ENCODE peak calls at places on chromosomes 11 and 22, in seven cellular contexts. R is heart right ventricle, G is colonic mucosa, U is tibial artery, C is cardiac muscle cell, K is neural progenitor cell, M is A549. W is an unnamed sample.

GRCh38 chr11:134751161-134751560 is 339.1 kb upstream of the B3GAT1 start:
- DNase-seq in R (no peak), G (no peak), U (no peak), C (no peak), K (no peak), M (no peak), W (peak)

GRCh38 chr11:98455500-98456186 is 565.1 kb upstream of the CNTN5 start:
- DNase-seq in R (no peak), G (no peak), U (no peak), C (no peak), K (peak), M (no peak), W (no peak)

GRCh38 chr11:131579932-131580387 is 209.5 kb downstream of the NTM start:
- DNase-seq in R (no peak), G (no peak), U (no peak), C (peak), K (peak), M (peak), W (no peak)

GRCh38 chr11:70099578-70100282 is 21.6 kb downstream of the ANO1 start:
- DNase-seq in R (no peak), G (no peak), U (peak), C (no peak), K (no peak), M (no peak), W (no peak)

GRCh38 chr11:119405986-119406385 is 17.0 kb downstream of the THY1 start:
- DNase-seq in R (no peak), G (no peak), U (no peak), C (no peak), K (no peak), M (no peak), W (no peak)

GRCh38 chr11:8809185-8809584 is 101.8 kb upstream of the AKIP1 start:
- DNase-seq in R (no peak), G (no peak), U (no peak), C (no peak), K (no peak), M (no peak), W (no peak)

GRCh38 chr11:67293090-67293489 is 4.0 kb downstream of the ANKRD13D start:
- DNase-seq in R (no peak), G (no peak), U (no peak), C (no peak), K (no peak), M (no peak), W (no peak)

GRCh38 chr11:111733009-111733408 is 33.2 kb downstream of the PPP2R1B start:
- DNase-seq in R (peak), G (no peak), U (peak), C (no peak), K (no peak), M (no peak), W (peak)

GRCh38 chr11:33778682-33779081 is 4.4 kb upstream of the FBXO3 start:
- DNase-seq in R (no peak), G (no peak), U (no peak), C (peak), K (peak), M (no peak), W (no peak)

GRCh38 chr11:13594045-13594444 is 74.4 kb upstream of the FAR1 start:
- DNase-seq in R (no peak), G (no peak), U (no peak), C (no peak), K (no peak), M (no peak), W (no peak)

GRCh38 chr11:134541951-134542350 is 129.9 kb upstream of the B3GAT1 start:
- DNase-seq in R (no peak), G (no peak), U (no peak), C (no peak), K (no peak), M (no peak), W (peak)

GRCh38 chr11:64306876-64307622 is 1.7 kb downstream of the ESRRA start:
- DNase-seq in R (no peak), G (peak), U (peak), C (no peak), K (peak), M (peak), W (no peak)

GRCh38 chr22:20186183-20186870 is 35.5 kb upstream of the CCDC188 start:
- DNase-seq in R (no peak), G (no peak), U (no peak), C (no peak), K (peak), M (peak), W (no peak)

GRCh38 chr11:66106786-66107599 is 36.9 kb downstream of the PACS1 start:
- DNase-seq in R (no peak), G (no peak), U (no peak), C (no peak), K (no peak), M (peak), W (no peak)

GRCh38 chr22:20013382-20013871 is 3.2 kb downstream of the ARVCF start:
- DNase-seq in R (peak), G (peak), U (peak), C (peak), K (peak), M (peak), W (no peak)

GRCh38 chr11:116567721-116568242 is 205.0 kb downstream of the BUD13 start:
- DNase-seq in R (no peak), G (no peak), U (no peak), C (no peak), K (no peak), M (no peak), W (no peak)

GRCh38 chr11:83778598-83778997 is 492.4 kb upstream of the CCDC90B start:
- DNase-seq in R (no peak), G (no peak), U (no peak), C (no peak), K (no peak), M (no peak), W (no peak)

GRCh38 chr11:57330029-57330428 is 5.3 kb upstream of the TNKS1BP1 start:
- DNase-seq in R (no peak), G (no peak), U (no peak), C (no peak), K (no peak), M (no peak), W (no peak)

GRCh38 chr22:18067548-18068341 is 10.0 kb upstream of the PEX26 start:
- DNase-seq in R (no peak), G (no peak), U (peak), C (no peak), K (no peak), M (no peak), W (no peak)

GRCh38 chr11:67117667-67118058 is 1.4 kb upstream of the KDM2A start:
- DNase-seq in R (peak), G (peak), U (peak), C (no peak), K (peak), M (no peak), W (no peak)

GRCh38 chr22:23692598-23693291 is 1.9 kb downstream of the RGL4 start:
- DNase-seq in R (no peak), G (no peak), U (no peak), C (peak), K (peak), M (no peak), W (no peak)

GRCh38 chr11:105783216-105783615 is 173.3 kb downstream of the GRIA4 start:
- DNase-seq in R (no peak), G (no peak), U (no peak), C (no peak), K (no peak), M (no peak), W (no peak)

GRCh38 chr22:23302171-23303002 is 122.1 kb downstream of the BCR start:
- DNase-seq in R (peak), G (peak), U (peak), C (no peak), K (no peak), M (no peak), W (peak)

GRCh38 chr11:30617762-30618161 is 31.6 kb upstream of the MPPED2 start:
- DNase-seq in R (no peak), G (no peak), U (no peak), C (no peak), K (no peak), M (no peak), W (no peak)

GRCh38 chr11:20117291-20117690 is 43.0 kb downstream of the DBX1 start:
- DNase-seq in R (no peak), G (no peak), U (no peak), C (no peak), K (no peak), M (no peak), W (no peak)

GRCh38 chr22:47624277-47625012 is 862.0 kb downstream of the TBC1D22A start:
- DNase-seq in R (no peak), G (no peak), U (peak), C (no peak), K (no peak), M (no peak), W (peak)

GRCh38 chr22:19984201-19984753 is 32.3 kb downstream of the ARVCF start:
- DNase-seq in R (peak), G (no peak), U (peak), C (no peak), K (no peak), M (peak), W (peak)

GRCh38 chr22:29128891-29129643 is 56.2 kb downstream of the KREMEN1 start:
- DNase-seq in R (no peak), G (no peak), U (no peak), C (no peak), K (no peak), M (no peak), W (no peak)

GRCh38 chr11:79312591-79313267 is 128.1 kb downstream of the TENM4 start:
- DNase-seq in R (no peak), G (no peak), U (no peak), C (no peak), K (no peak), M (no peak), W (no peak)

GRCh38 chr22:25777870-25778269 is 35.9 kb downstream of the MYO18B start:
- DNase-seq in R (no peak), G (peak), U (no peak), C (no peak), K (peak), M (peak), W (no peak)

GRCh38 chr11:70068950-70069349 is 9.2 kb upstream of the ANO1 start:
- DNase-seq in R (no peak), G (no peak), U (no peak), C (no peak), K (no peak), M (no peak), W (peak)

GRCh38 chr22:49244466-49245420 is 582.9 kb downstream of the BRD1 start:
- DNase-seq in R (no peak), G (no peak), U (peak), C (no peak), K (no peak), M (no peak), W (peak)

GRCh38 chr11:23976776-23977380 is 520.0 kb upstream of the LUZP2 start:
- DNase-seq in R (no peak), G (no peak), U (no peak), C (no peak), K (no peak), M (no peak), W (no peak)

GRCh38 chr11:68575025-68575665 is 109.2 kb upstream of the GAL start:
- DNase-seq in R (no peak), G (no peak), U (no peak), C (no peak), K (no peak), M (no peak), W (no peak)

GRCh38 chr11:35619754-35620640 is 1.7 kb downstream of the FJX1 start:
- DNase-seq in R (peak), G (no peak), U (no peak), C (peak), K (peak), M (peak), W (no peak)

GRCh38 chr22:24324137-24324536 is 53.5 kb downstream of the SPECC1L start:
- DNase-seq in R (no peak), G (no peak), U (no peak), C (no peak), K (no peak), M (no peak), W (no peak)

GRCh38 chr11:108648528-108648885 is 16.4 kb upstream of the DDX10 start:
- DNase-seq in R (no peak), G (no peak), U (no peak), C (no peak), K (no peak), M (no peak), W (no peak)

GRCh38 chr11:3180869-3181268 is 15.8 kb upstream of the OSBPL5 start:
- DNase-seq in R (no peak), G (no peak), U (peak), C (no peak), K (no peak), M (no peak), W (no peak)

GRCh38 chr11:65471410-65471762 is 27.5 kb upstream of the MALAT1 start:
- DNase-seq in R (peak), G (peak), U (peak), C (peak), K (peak), M (peak), W (peak)

GRCh38 chr11:12216542-12217422 is 106.4 kb downstream of the MICAL2 start:
- DNase-seq in R (peak), G (peak), U (no peak), C (peak), K (no peak), M (no peak), W (no peak)

GRCh38 chr11:12214751-12215150 is 104.4 kb downstream of the MICAL2 start:
- DNase-seq in R (no peak), G (no peak), U (no peak), C (no peak), K (no peak), M (no peak), W (no peak)

GRCh38 chr11:12213920-12214319 is 103.5 kb downstream of the MICAL2 start:
- DNase-seq in R (no peak), G (no peak), U (no peak), C (no peak), K (no peak), M (no peak), W (no peak)

GRCh38 chr11:12216100-12216499 is 105.7 kb downstream of the MICAL2 start:
- DNase-seq in R (no peak), G (no peak), U (no peak), C (no peak), K (no peak), M (no peak), W (no peak)

GRCh38 chr11:12215192-12215591 is 104.8 kb downstream of the MICAL2 start:
- DNase-seq in R (no peak), G (no peak), U (no peak), C (no peak), K (peak), M (no peak), W (no peak)
- H3K27ac ChIP-seq in R (no peak), G (no peak), U (peak), C (peak), K (no peak), M (no peak), W (peak)

GRCh38 chr11:73218106-73218829 is at the start of gene P2RY2:
- DNase-seq in R (peak), G (peak), U (peak), C (peak), K (peak), M (peak), W (peak)
- TF ChIP-seq CTCF in R (peak), G (peak), U (peak), C (peak), K (peak), M (peak), W (peak)

DNA sequence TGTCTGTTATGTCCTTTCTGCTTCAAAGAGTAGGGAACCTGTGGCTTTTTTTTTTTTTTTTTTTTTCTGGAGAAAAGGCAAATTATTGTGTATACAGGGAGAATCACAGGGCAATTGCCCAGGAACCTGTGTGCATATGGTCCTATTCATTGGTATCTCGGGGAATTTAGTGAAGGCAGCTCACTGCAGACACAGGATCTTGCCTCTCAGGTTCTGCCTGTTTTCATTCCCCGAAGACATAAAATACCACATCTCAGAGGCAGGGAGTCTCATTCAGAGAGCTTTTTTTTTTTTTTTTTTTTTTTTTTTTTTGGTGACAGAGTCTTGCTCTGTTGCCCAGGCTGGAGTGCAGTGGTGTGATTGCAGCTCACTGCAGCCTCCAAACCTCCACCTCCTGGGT is 88.3 kb downstream of the OSBP2 start:
- DNase-seq in R (no peak), G (no peak), U (no peak), C (no peak), K (no peak), M (no peak), W (no peak)
- H3K4me3 ChIP-seq in R (no peak), G (no peak), U (no peak), C (no peak), K (no peak), M (no peak), W (no peak)

DNA sequence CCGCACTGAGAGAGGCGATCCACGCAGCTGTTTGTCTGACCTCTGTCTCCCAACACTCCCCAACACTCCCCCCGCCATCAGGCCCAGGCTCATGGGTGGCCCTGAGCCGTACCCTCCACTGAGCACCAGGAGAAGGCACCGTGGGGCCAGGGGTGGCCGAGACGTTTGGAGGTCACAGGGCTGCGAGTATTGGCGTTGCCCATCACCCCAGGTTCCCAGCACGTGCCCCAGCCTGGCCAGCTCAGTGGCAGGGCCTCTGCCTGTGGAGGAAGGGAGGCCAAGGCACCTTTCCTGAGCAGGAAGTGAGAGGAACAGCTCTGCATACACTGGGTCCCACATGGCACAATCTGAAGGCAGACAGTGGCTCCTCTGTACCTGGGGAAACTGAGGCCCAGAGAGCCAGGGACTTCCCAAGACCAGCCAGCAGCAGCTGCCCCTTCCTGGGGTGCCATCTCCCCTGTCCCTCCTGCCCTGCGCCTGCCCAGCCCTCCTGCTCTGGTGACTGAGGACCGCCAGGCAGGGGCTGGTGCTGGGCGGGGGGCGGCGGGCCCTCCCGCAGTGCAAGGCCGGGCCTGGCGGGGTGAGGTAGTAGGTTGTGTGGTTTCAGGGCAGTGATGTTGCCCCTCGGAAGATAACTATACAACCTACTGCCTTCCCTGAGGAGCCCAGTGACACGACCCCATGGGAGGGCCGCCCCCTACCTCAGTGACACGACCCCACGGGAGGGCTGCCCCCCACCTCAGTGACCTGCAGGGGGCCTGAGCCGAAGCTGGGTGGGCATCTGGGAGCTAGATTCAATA is 37.0 kb upstream of the PPARA start:
- DNase-seq in R (peak), G (no peak), U (no peak), C (no peak), K (no peak), M (no peak), W (no peak)
- H3K27ac ChIP-seq in R (peak), G (peak), U (peak), C (no peak), K (no peak), M (peak), W (peak)

GRCh38 chr11:86591631-86592030 is 80.8 kb downstream of the ME3 start:
- DNase-seq in R (no peak), G (no peak), U (no peak), C (no peak), K (no peak), M (no peak), W (no peak)
- TF ChIP-seq CTCF in R (no peak), G (no peak), U (no peak), C (no peak), K (no peak), M (no peak), W (no peak)

GRCh38 chr11:95059031-95059430 is 7.7 kb upstream of the SRSF8 start:
- DNase-seq in R (no peak), G (no peak), U (no peak), C (no peak), K (no peak), M (no peak), W (no peak)
- H3K4me3 ChIP-seq in R (no peak), G (no peak), U (no peak), C (no peak), K (no peak), M (no peak), W (no peak)

DNA sequence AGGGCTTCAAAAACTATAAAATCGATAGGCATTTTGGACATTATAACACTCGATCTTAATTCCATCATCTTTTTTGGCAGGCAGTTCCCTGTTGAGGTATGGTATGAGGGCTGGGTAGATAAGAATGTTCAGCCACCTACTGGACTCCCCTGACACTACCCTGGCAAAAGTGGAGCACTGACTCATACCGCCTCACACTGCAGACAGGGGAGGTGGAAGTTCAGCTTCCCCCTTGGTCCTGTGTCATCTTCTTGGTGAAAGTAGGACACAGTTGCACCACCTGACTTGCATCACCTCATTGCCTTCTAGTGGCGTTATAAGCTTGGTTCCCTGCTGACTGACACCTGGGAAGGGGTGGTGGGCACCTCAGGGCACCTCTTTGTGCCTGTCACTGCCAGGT is 30.4 kb downstream of the PAAF1 start:
- DNase-seq in R (no peak), G (no peak), U (no peak), C (no peak), K (no peak), M (peak), W (no peak)
- H3K27ac ChIP-seq in R (no peak), G (no peak), U (no peak), C (no peak), K (no peak), M (no peak), W (no peak)

GRCh38 chr11:121352301-121352891 is 59.8 kb downstream of the SC5D start:
- DNase-seq in R (no peak), G (no peak), U (no peak), C (no peak), K (no peak), M (no peak), W (no peak)
- TF ChIP-seq CTCF in R (no peak), G (no peak), U (no peak), C (no peak), K (no peak), M (no peak), W (no peak)